ENCODE peak calls at places on chromosomes 3 and 15, in four cellular contexts. W is spleen, Y is MCF 10A, B is choroid plexus epithelial cell. S is an unnamed sample.

GRCh38 chr15:59691194-59691805 is 2.2 kb upstream of the BNIP2 start:
- DNase-seq in B (peak), W (no peak), Y (peak), S (no peak)

GRCh38 chr3:36993326-36994283 is at the start of gene MLH1:
- DNase-seq in W (peak), Y (peak), B (peak), S (peak)

GRCh38 chr3:50192689-50193141 is 1.3 kb downstream of the GNAT1 start:
- DNase-seq in Y (peak), B (peak), W (peak), S (no peak)

GRCh38 chr3:143795849-143796248 is 52.4 kb downstream of the SLC9A9 start:
- DNase-seq in Y (no peak), B (peak), W (no peak), S (no peak)

GRCh38 chr3:138559134-138559533 is 34.9 kb downstream of the CEP70 start:
- DNase-seq in W (no peak), B (no peak), Y (no peak), S (no peak)

GRCh38 chr15:71508081-71508682 is 302.2 kb upstream of the NR2E3 start:
- DNase-seq in B (no peak), Y (peak), W (no peak), S (no peak)

GRCh38 chr3:192169332-192169915 is 557.9 kb downstream of the FGF12 start:
- DNase-seq in Y (no peak), W (no peak), B (no peak), S (no peak)

GRCh38 chr15:99441427-99441766 is 124.4 kb upstream of the MEF2A start:
- DNase-seq in Y (no peak), W (no peak), B (no peak), S (no peak)

GRCh38 chr3:73431136-73431933 is 193.4 kb downstream of the PDZRN3 start:
- DNase-seq in Y (no peak), B (no peak), W (no peak), S (no peak)

GRCh38 chr3:98333989-98334606 is 19.6 kb upstream of the OR5K4 start:
- DNase-seq in Y (no peak), W (no peak), B (peak), S (no peak)

GRCh38 chr3:134078169-134078821 is 48.6 kb upstream of the SLCO2A1 start:
- DNase-seq in W (peak), Y (no peak), B (no peak), S (peak)

GRCh38 chr3:196047391-196048030 is 34.4 kb downstream of the TFRC start:
- DNase-seq in B (no peak), Y (no peak), W (no peak), S (no peak)

GRCh38 chr3:46408853-46409252 is 1.8 kb downstream of the CCRL2 start:
- DNase-seq in B (no peak), W (no peak), Y (no peak), S (no peak)
- TF ChIP-seq CTCF in B (no peak), W (no peak), Y (no peak), S (no peak)

GRCh38 chr15:74036271-74037170 is 42.0 kb downstream of the PML start:
- DNase-seq in W (no peak), Y (peak), B (peak), S (peak)
- TF ChIP-seq CTCF in W (peak), Y (peak), B (peak), S (peak)

DNA sequence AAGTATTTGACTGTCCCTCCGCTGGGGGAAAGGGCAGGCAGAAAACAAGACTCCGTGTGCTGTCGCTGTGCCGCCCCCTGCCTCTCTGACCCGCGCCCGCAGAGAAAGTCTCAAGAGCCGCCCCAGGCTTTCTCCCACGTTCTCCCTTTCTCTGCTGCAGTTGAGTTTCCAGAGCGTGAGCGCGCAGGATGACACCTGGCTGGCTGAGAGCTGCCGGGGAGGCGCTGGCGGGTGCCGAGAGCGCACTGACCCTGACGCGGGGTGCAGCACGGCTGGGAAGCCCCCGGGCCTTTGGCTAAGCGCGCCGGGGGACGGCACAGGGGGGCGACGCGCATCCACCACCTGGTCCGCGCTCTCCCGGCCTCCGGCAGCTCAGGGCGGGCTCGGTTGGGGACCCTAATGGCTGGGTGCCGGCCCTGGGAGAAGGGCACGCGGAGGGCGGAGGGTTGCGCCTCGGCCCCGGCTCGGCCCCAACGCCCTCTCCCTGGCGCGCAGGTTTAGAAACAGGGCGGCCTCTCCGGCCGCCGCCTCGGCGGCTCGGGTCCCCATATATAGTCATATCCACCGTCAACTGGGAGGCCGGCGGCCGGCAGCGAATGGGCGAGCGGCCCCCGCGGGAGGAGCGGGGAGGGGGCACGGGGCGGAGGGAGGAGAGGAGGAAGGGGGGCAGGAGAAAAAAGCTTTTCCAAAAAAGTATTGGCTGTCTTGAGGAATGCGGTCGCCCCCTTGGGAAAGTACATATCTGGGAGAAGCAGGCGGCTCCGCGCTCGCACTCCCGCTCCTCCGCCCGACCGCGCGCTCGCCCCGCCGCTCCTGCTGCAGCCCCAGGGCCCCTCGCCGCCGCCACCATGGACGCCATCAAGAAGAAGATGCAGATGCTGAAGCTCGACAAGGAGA is at the start of gene TPM1:
- DNase-seq in B (peak), W (peak), Y (peak), S (peak)
- TF ChIP-seq CTCF in B (peak), W (no peak), Y (no peak), S (no peak)

GRCh38 chr15:45112592-45113379 is 1.2 kb downstream of the DUOX2 start:
- DNase-seq in W (no peak), Y (no peak), B (no peak), S (no peak)
- TF ChIP-seq CTCF in W (no peak), Y (no peak), B (no peak), S (no peak)

GRCh38 chr3:147419731-147420360 is 10.7 kb downstream of the ZIC1 start:
- DNase-seq in B (peak), Y (no peak), W (no peak), S (no peak)

GRCh38 chr3:147422934-147423599 is 13.9 kb downstream of the ZIC1 start:
- DNase-seq in Y (no peak), B (peak), W (no peak), S (no peak)

GRCh38 chr3:147420361-147421183 is 11.4 kb downstream of the ZIC1 start:
- DNase-seq in W (no peak), Y (no peak), B (no peak), S (no peak)

GRCh38 chr3:147422226-147422933 is 13.2 kb downstream of the ZIC1 start:
- DNase-seq in W (no peak), Y (no peak), B (peak), S (no peak)

GRCh38 chr3:147421184-147421912 is 12.2 kb downstream of the ZIC1 start:
- DNase-seq in W (no peak), B (peak), Y (no peak), S (no peak)
- TF ChIP-seq CTCF in W (no peak), B (peak), Y (no peak), S (no peak)

GRCh38 chr3:86990171-86990733 is 697 bp downstream of the VGLL3 start:
- DNase-seq in W (peak), Y (peak), B (peak), S (no peak)

GRCh38 chr3:86991840-86992430 is 986 bp upstream of the VGLL3 start:
- DNase-seq in Y (no peak), B (peak), W (no peak), S (no peak)

GRCh38 chr3:86990734-86991481 is at the start of gene VGLL3:
- DNase-seq in B (peak), Y (peak), W (peak), S (peak)

GRCh38 chr3:86989611-86990010 is 1.3 kb downstream of the VGLL3 start:
- DNase-seq in W (no peak), Y (no peak), B (peak), S (no peak)

DNA sequence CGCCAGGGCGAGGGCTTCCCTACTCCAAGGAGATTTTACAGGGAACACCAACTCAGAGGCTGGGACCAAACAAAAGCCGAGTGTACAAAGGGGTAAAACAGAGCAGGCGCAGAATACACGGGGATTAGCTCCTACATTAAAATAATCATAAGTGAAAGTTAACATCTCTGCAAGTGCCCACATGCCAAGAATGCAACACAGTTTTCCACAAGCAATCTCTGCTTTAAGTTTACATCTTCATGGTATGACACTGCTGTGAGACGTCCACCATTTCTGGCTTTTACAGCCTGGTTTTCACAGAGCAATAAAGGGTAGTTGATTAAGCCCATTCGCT is 500 bp upstream of the VGLL3 start:
- DNase-seq in Y (no peak), B (no peak), W (no peak), S (no peak)
- TF ChIP-seq CTCF in Y (no peak), B (no peak), W (no peak), S (no peak)

GRCh38 chr3:150830094-150830681 is 67.2 kb upstream of the SIAH2 start:
- DNase-seq in W (no peak), B (peak), Y (peak), S (no peak)
- TF ChIP-seq CTCF in W (no peak), B (peak), Y (no peak), S (no peak)